ENCODE peak calls at places on chromosomes 2 and 18, in five cellular contexts. One of them, this sample, is unnamed.

GRCh38 chr2:142716463-142717242 is 160.8 kb upstream of the KYNU start:
- DNase-seq in iris pigment epithelial cell: peak; percentile 40
- DNase-seq in cardiac fibroblast: peak; percentile 37
- DNase-seq in fibroblast of the aortic adventitia: peak; percentile 61
- DNase-seq in HCT116: no peak
- DNase-seq in this sample: no peak

GRCh38 chr2:26712486-26713465 is 20.3 kb downstream of the KCNK3 start:
- DNase-seq in iris pigment epithelial cell: no peak
- DNase-seq in cardiac fibroblast: peak; percentile 29
- DNase-seq in fibroblast of the aortic adventitia: no peak
- DNase-seq in HCT116: no peak
- DNase-seq in this sample: no peak

GRCh38 chr2:33011941-33012340 is 65.2 kb downstream of the LTBP1 start:
- DNase-seq in iris pigment epithelial cell: peak; percentile 21
- DNase-seq in cardiac fibroblast: no peak
- DNase-seq in fibroblast of the aortic adventitia: no peak
- DNase-seq in HCT116: no peak
- DNase-seq in this sample: no peak

GRCh38 chr18:28801876-28802275 is 624.9 kb upstream of the CDH2 start:
- DNase-seq in iris pigment epithelial cell: no peak
- DNase-seq in cardiac fibroblast: no peak
- DNase-seq in fibroblast of the aortic adventitia: no peak
- DNase-seq in HCT116: no peak
- DNase-seq in this sample: no peak

GRCh38 chr2:64727843-64728463 is 74.2 kb upstream of the SERTAD2 start:
- DNase-seq in iris pigment epithelial cell: no peak
- DNase-seq in cardiac fibroblast: no peak
- DNase-seq in fibroblast of the aortic adventitia: no peak
- DNase-seq in HCT116: no peak
- DNase-seq in this sample: no peak

GRCh38 chr2:101476605-101477208 is 1.8 kb upstream of the RFX8 start:
- DNase-seq in iris pigment epithelial cell: peak; percentile 30
- DNase-seq in cardiac fibroblast: no peak
- DNase-seq in fibroblast of the aortic adventitia: no peak
- DNase-seq in HCT116: no peak
- DNase-seq in this sample: no peak

GRCh38 chr2:170486730-170487129 is 228.4 kb upstream of the SP5 start:
- DNase-seq in iris pigment epithelial cell: no peak
- DNase-seq in cardiac fibroblast: no peak
- DNase-seq in fibroblast of the aortic adventitia: no peak
- DNase-seq in HCT116: no peak
- DNase-seq in this sample: peak; percentile 20

GRCh38 chr2:239597216-239597615 is 196.4 kb upstream of the HDAC4 start:
- DNase-seq in iris pigment epithelial cell: no peak
- DNase-seq in cardiac fibroblast: no peak
- DNase-seq in fibroblast of the aortic adventitia: no peak
- DNase-seq in HCT116: no peak
- DNase-seq in this sample: no peak